ENCODE peak calls at places on chromosomes 1 and 21, in seven cellular contexts. One of them, this sample, is unnamed.

GRCh38 chr1:31063636-31064035 is 1.9 kb downstream of the PUM1 start:
- DNase-seq in CD4-positive, CD25-positive, alpha-beta regulatory T cell: peak
- DNase-seq in activated gamma-delta T cell: no peak
- DNase-seq in NCI-H345: no peak
- DNase-seq in NCI-H2171: no peak
- DNase-seq in BJ: no peak
- DNase-seq in T47D: no peak
- DNase-seq in this sample: peak

GRCh38 chr1:246677842-246678241 is 46.4 kb upstream of the SCCPDH start:
- DNase-seq in CD4-positive, CD25-positive, alpha-beta regulatory T cell: no peak
- DNase-seq in activated gamma-delta T cell: no peak
- DNase-seq in NCI-H345: no peak
- DNase-seq in NCI-H2171: no peak
- DNase-seq in BJ: no peak
- DNase-seq in T47D: no peak
- DNase-seq in this sample: no peak

GRCh38 chr1:71089536-71090270 is 8.9 kb upstream of the ZRANB2 start:
- DNase-seq in CD4-positive, CD25-positive, alpha-beta regulatory T cell: no peak
- DNase-seq in activated gamma-delta T cell: no peak
- DNase-seq in NCI-H345: no peak
- DNase-seq in NCI-H2171: no peak
- DNase-seq in BJ: peak
- DNase-seq in T47D: peak
- DNase-seq in this sample: no peak

GRCh38 chr21:16533692-16534407 is 804.1 kb downstream of the USP25 start:
- DNase-seq in CD4-positive, CD25-positive, alpha-beta regulatory T cell: no peak
- DNase-seq in activated gamma-delta T cell: no peak
- DNase-seq in NCI-H345: no peak
- DNase-seq in NCI-H2171: no peak
- DNase-seq in BJ: no peak
- DNase-seq in T47D: peak
- DNase-seq in this sample: no peak

GRCh38 chr1:111990026-111990877 is 784 bp upstream of the KCND3 start:
- DNase-seq in CD4-positive, CD25-positive, alpha-beta regulatory T cell: no peak
- DNase-seq in activated gamma-delta T cell: no peak
- DNase-seq in NCI-H345: peak
- DNase-seq in NCI-H2171: peak
- DNase-seq in BJ: no peak
- DNase-seq in T47D: peak
- DNase-seq in this sample: peak

GRCh38 chr1:23585321-23586022 is 26.2 kb upstream of the ID3 start:
- DNase-seq in CD4-positive, CD25-positive, alpha-beta regulatory T cell: no peak
- DNase-seq in activated gamma-delta T cell: no peak
- DNase-seq in NCI-H345: no peak
- DNase-seq in NCI-H2171: no peak
- DNase-seq in BJ: peak
- DNase-seq in T47D: peak
- DNase-seq in this sample: no peak

GRCh38 chr1:198102454-198102791 is 54.4 kb upstream of the NEK7 start:
- DNase-seq in CD4-positive, CD25-positive, alpha-beta regulatory T cell: peak
- DNase-seq in activated gamma-delta T cell: no peak
- DNase-seq in NCI-H345: no peak
- DNase-seq in NCI-H2171: no peak
- DNase-seq in BJ: no peak
- DNase-seq in T47D: no peak
- DNase-seq in this sample: no peak

GRCh38 chr1:115865704-115866380 is 24.9 kb upstream of the NHLH2 start:
- DNase-seq in CD4-positive, CD25-positive, alpha-beta regulatory T cell: no peak
- DNase-seq in activated gamma-delta T cell: no peak
- DNase-seq in NCI-H345: no peak
- DNase-seq in NCI-H2171: no peak
- DNase-seq in BJ: no peak
- DNase-seq in T47D: no peak
- DNase-seq in this sample: no peak

GRCh38 chr1:55217226-55217996 is 2.2 kb upstream of the USP24 start:
- DNase-seq in CD4-positive, CD25-positive, alpha-beta regulatory T cell: peak
- DNase-seq in activated gamma-delta T cell: no peak
- DNase-seq in NCI-H345: no peak
- DNase-seq in NCI-H2171: no peak
- DNase-seq in BJ: no peak
- DNase-seq in T47D: peak
- DNase-seq in this sample: no peak

GRCh38 chr1:117710710-117711109 is 104.9 kb downstream of the TENT5C start:
- DNase-seq in CD4-positive, CD25-positive, alpha-beta regulatory T cell: peak
- DNase-seq in activated gamma-delta T cell: no peak
- DNase-seq in NCI-H345: no peak
- DNase-seq in NCI-H2171: no peak
- DNase-seq in BJ: no peak
- DNase-seq in T47D: no peak
- DNase-seq in this sample: peak

GRCh38 chr1:4090976-4091660 is 191.0 kb upstream of the C1orf174 start:
- DNase-seq in CD4-positive, CD25-positive, alpha-beta regulatory T cell: no peak
- DNase-seq in activated gamma-delta T cell: no peak
- DNase-seq in NCI-H345: no peak
- DNase-seq in NCI-H2171: no peak
- DNase-seq in BJ: no peak
- DNase-seq in T47D: no peak
- DNase-seq in this sample: no peak

GRCh38 chr1:154867841-154868610 is 2.1 kb downstream of the KCNN3 start:
- DNase-seq in CD4-positive, CD25-positive, alpha-beta regulatory T cell: no peak
- DNase-seq in activated gamma-delta T cell: no peak
- DNase-seq in NCI-H345: no peak
- DNase-seq in NCI-H2171: no peak
- DNase-seq in BJ: no peak
- DNase-seq in T47D: no peak
- DNase-seq in this sample: no peak

GRCh38 chr1:229370601-229371021 is 27.8 kb upstream of the CCSAP start:
- DNase-seq in CD4-positive, CD25-positive, alpha-beta regulatory T cell: no peak
- DNase-seq in activated gamma-delta T cell: no peak
- DNase-seq in NCI-H345: peak
- DNase-seq in NCI-H2171: peak
- DNase-seq in BJ: no peak
- DNase-seq in T47D: no peak
- DNase-seq in this sample: no peak

GRCh38 chr1:107897428-107898339 is 67.3 kb downstream of the VAV3 start:
- DNase-seq in CD4-positive, CD25-positive, alpha-beta regulatory T cell: peak
- DNase-seq in activated gamma-delta T cell: no peak
- DNase-seq in NCI-H345: no peak
- DNase-seq in NCI-H2171: no peak
- DNase-seq in BJ: no peak
- DNase-seq in T47D: no peak
- DNase-seq in this sample: no peak

GRCh38 chr21:36113647-36114428 is 21.0 kb upstream of the CBR3 start:
- DNase-seq in CD4-positive, CD25-positive, alpha-beta regulatory T cell: peak
- DNase-seq in activated gamma-delta T cell: no peak
- DNase-seq in NCI-H345: peak
- DNase-seq in NCI-H2171: peak
- DNase-seq in BJ: no peak
- DNase-seq in T47D: peak
- DNase-seq in this sample: no peak

GRCh38 chr1:85349224-85349623 is 72.8 kb upstream of the BCL10 start:
- DNase-seq in CD4-positive, CD25-positive, alpha-beta regulatory T cell: no peak
- DNase-seq in activated gamma-delta T cell: no peak
- DNase-seq in NCI-H345: no peak
- DNase-seq in NCI-H2171: no peak
- DNase-seq in BJ: no peak
- DNase-seq in T47D: no peak
- DNase-seq in this sample: no peak

GRCh38 chr1:58432813-58433668 is 113.5 kb downstream of the OMA1 start:
- DNase-seq in CD4-positive, CD25-positive, alpha-beta regulatory T cell: no peak
- DNase-seq in activated gamma-delta T cell: no peak
- DNase-seq in NCI-H345: no peak
- DNase-seq in NCI-H2171: no peak
- DNase-seq in BJ: peak
- DNase-seq in T47D: peak
- DNase-seq in this sample: no peak

GRCh38 chr1:29094433-29094832 is 29.3 kb downstream of the TMEM200B start:
- DNase-seq in CD4-positive, CD25-positive, alpha-beta regulatory T cell: no peak
- DNase-seq in activated gamma-delta T cell: no peak
- DNase-seq in NCI-H345: no peak
- DNase-seq in NCI-H2171: no peak
- DNase-seq in BJ: no peak
- DNase-seq in T47D: no peak
- DNase-seq in this sample: no peak